ENCODE peak calls at places on chromosome 20, in ten cellular contexts. Z, B, K, X, U, H, D, W, G and L are unnamed samples.
A peak's percentile ranks its signal among the peaks of the same experiment; 100 is the strongest.

GRCh38 chr20:15475483-15475882 is 1097.8 kb downstream of the KIF16B start:
- DNase-seq in G (no peak), B (peak; percentile 22), K (no peak), U (no peak), Z (no peak), X (no peak), W (no peak), D (peak; percentile 90), H (peak; percentile 37), L (peak; percentile 43)

GRCh38 chr20:63562461-63563185 is 8.7 kb downstream of the FNDC11 start:
- DNase-seq in K (no peak), G (no peak), X (no peak), H (no peak), W (no peak), Z (no peak), U (no peak), B (no peak), D (no peak), L (no peak)

GRCh38 chr20:5788385-5788895 is 38.2 kb downstream of the SHLD1 start:
- DNase-seq in D (peak; percentile 92), H (peak; percentile 83), X (peak; percentile 74), U (peak; percentile 88), G (peak; percentile 50), B (peak; percentile 85), Z (peak; percentile 57), W (peak; percentile 64), K (peak; percentile 69), L (peak; percentile 60)

GRCh38 chr20:60202046-60202445 is 243.8 kb downstream of the CDH26 start:
- DNase-seq in U (no peak), W (no peak), D (no peak), K (no peak), G (no peak), B (no peak), Z (no peak), X (no peak), H (no peak), L (peak; percentile 24)

GRCh38 chr20:20782221-20782620 is 69.8 kb upstream of the RALGAPA2 start:
- DNase-seq in Z (no peak), W (no peak), X (no peak), B (no peak), H (no peak), U (peak; percentile 10), G (no peak), D (no peak), K (no peak), L (no peak)

GRCh38 chr20:46512943-46513844 is at the start of gene ZNF334:
- DNase-seq in X (no peak), B (no peak), U (peak; percentile 53), K (no peak), H (peak; percentile 8), Z (peak; percentile 43), D (peak; percentile 93), W (no peak), G (no peak), L (peak; percentile 9)

GRCh38 chr20:51326241-51326819 is 216.2 kb downstream of the NFATC2 start:
- DNase-seq in H (peak; percentile 61), X (peak; percentile 30), W (no peak), B (peak; percentile 31), K (peak; percentile 47), U (peak; percentile 8), Z (no peak), G (peak; percentile 20), D (peak; percentile 30), L (no peak)

GRCh38 chr20:15799871-15800270 is 773.4 kb downstream of the KIF16B start:
- DNase-seq in H (peak; percentile 23), B (no peak), Z (no peak), W (no peak), U (no peak), D (no peak), G (no peak), X (no peak), K (no peak), L (peak; percentile 67)

GRCh38 chr20:37920270-37920669 is 17.3 kb downstream of the VSTM2L start:
- DNase-seq in D (peak; percentile 45), W (no peak), K (no peak), G (no peak), U (no peak), X (no peak), H (no peak), B (no peak), Z (no peak), L (no peak)

GRCh38 chr20:40160151-40160550 is 528.9 kb downstream of the MAFB start:
- DNase-seq in Z (peak; percentile 1), G (no peak), U (peak; percentile 51), B (no peak), X (no peak), D (peak; percentile 50), K (no peak), W (no peak), H (peak; percentile 61), L (peak; percentile 41)

GRCh38 chr20:57215826-57216471 is 50.5 kb downstream of the BMP7 start:
- DNase-seq in B (no peak), W (no peak), X (no peak), G (no peak), Z (no peak), U (no peak), H (no peak), D (no peak), K (no peak), L (no peak)

GRCh38 chr20:41001497-41001896 is 27.1 kb upstream of the TOP1 start:
- DNase-seq in X (no peak), G (no peak), K (no peak), Z (no peak), D (no peak), W (no peak), U (no peak), H (no peak), B (no peak), L (no peak)

GRCh38 chr20:34709044-34709835 is 5.1 kb downstream of the TP53INP2 start:
- DNase-seq in W (peak; percentile 50), B (peak; percentile 57), G (peak; percentile 64), Z (peak; percentile 60), X (peak; percentile 58), U (peak; percentile 84), D (peak; percentile 86), K (peak; percentile 62), H (peak; percentile 94), L (peak; percentile 32)

GRCh38 chr20:59728722-59729430 is 124.5 kb downstream of the PHACTR3 start:
- DNase-seq in B (no peak), H (no peak), G (no peak), Z (no peak), X (no peak), D (no peak), W (no peak), K (no peak), U (no peak), L (no peak)

GRCh38 chr20:10371467-10371866 is 62.6 kb downstream of the MKKS start:
- DNase-seq in X (no peak), U (no peak), G (no peak), Z (no peak), W (no peak), D (no peak), B (no peak), K (no peak), H (no peak), L (no peak)

GRCh38 chr20:37343994-37344355 is 2.0 kb upstream of the SRC start:
- DNase-seq in B (no peak), H (no peak), X (no peak), D (no peak), U (no peak), Z (no peak), K (no peak), W (no peak), G (no peak), L (no peak)

GRCh38 chr20:22579711-22580697 is 4.4 kb downstream of the FOXA2 start:
- DNase-seq in X (no peak), H (no peak), D (no peak), K (no peak), W (no peak), U (no peak), G (no peak), Z (no peak), B (no peak), L (no peak)

GRCh38 chr20:58716476-58717277 is 24.1 kb downstream of the NPEPL1 start:
- DNase-seq in K (no peak), X (no peak), B (no peak), W (no peak), D (no peak), U (no peak), Z (no peak), G (no peak), H (peak; percentile 90), L (no peak)

GRCh38 chr20:44532981-44533331 is 11.1 kb upstream of the SERINC3 start:
- DNase-seq in B (no peak), D (no peak), K (no peak), W (no peak), X (no peak), U (no peak), G (no peak), H (peak; percentile 77), Z (no peak), L (peak; percentile 31)

GRCh38 chr20:10007747-10008146 is 27.0 kb upstream of the ANKEF1 start:
- DNase-seq in H (no peak), B (no peak), W (no peak), G (no peak), D (no peak), X (no peak), K (no peak), U (no peak), Z (no peak), L (no peak)

GRCh38 chr20:24124951-24125650 is 136.5 kb upstream of the GGTLC1 start:
- DNase-seq in D (no peak), B (no peak), Z (no peak), K (no peak), W (no peak), H (no peak), X (no peak), G (no peak), U (no peak), L (no peak)

GRCh38 chr20:346640-347316 is at the start of gene NRSN2:
- DNase-seq in D (peak; percentile 84), U (peak; percentile 39), X (no peak), K (no peak), W (no peak), H (peak; percentile 83), G (no peak), Z (no peak), B (peak; percentile 64), L (no peak)

GRCh38 chr20:1334370-1334731 is 5.4 kb upstream of the SDCBP2 start:
- DNase-seq in Z (no peak), X (no peak), H (no peak), U (no peak), D (no peak), B (no peak), G (no peak), W (no peak), K (no peak), L (no peak)

GRCh38 chr20:50601511-50602431 is 89.6 kb downstream of the RIPOR3 start:
- DNase-seq in Z (no peak), D (peak; percentile 19), W (no peak), G (no peak), U (no peak), X (no peak), H (peak; percentile 28), K (no peak), B (no peak), L (no peak)

GRCh38 chr20:17700637-17701036 is 871 bp downstream of the BANF2 start:
- DNase-seq in W (no peak), D (no peak), U (no peak), Z (no peak), B (no peak), G (no peak), K (no peak), H (no peak), X (no peak), L (no peak)

GRCh38 chr20:3248993-3249347 is 10.0 kb upstream of the SLC4A11 start:
- DNase-seq in D (no peak), B (no peak), U (no peak), H (no peak), X (no peak), W (no peak), Z (no peak), K (no peak), G (no peak), L (no peak)

GRCh38 chr20:25249198-25249931 is 1.5 kb downstream of the PYGB start:
- DNase-seq in H (peak; percentile 34), K (no peak), D (no peak), Z (no peak), W (no peak), G (no peak), X (no peak), B (no peak), U (peak; percentile 51), L (no peak)

GRCh38 chr20:37394543-37395410 is 48.8 kb downstream of the SRC start:
- DNase-seq in K (no peak), Z (no peak), B (no peak), H (no peak), X (no peak), U (no peak), D (peak; percentile 36), G (no peak), W (no peak), L (peak; percentile 94)